ENCODE peak calls at places on chromosome 9, in four cellular contexts. P is hypothalamus, B is endodermal cell, V is SK-N-MC. M is an unnamed sample.

GRCh38 chr9:118618091-118618490 is 751.1 kb downstream of the BRINP1 start:
- DNase-seq in V (no peak), P (no peak), B (no peak), M (no peak)

GRCh38 chr9:130450344-130451003 is 5.7 kb downstream of the ASS1 start:
- DNase-seq in P (no peak), B (peak), V (no peak), M (no peak)

GRCh38 chr9:112337547-112337946 is 4.1 kb upstream of the PTBP3 start:
- DNase-seq in P (no peak), B (no peak), V (no peak), M (no peak)

GRCh38 chr9:95341262-95342011 is 23.9 kb upstream of the FANCC start:
- DNase-seq in V (no peak), P (no peak), B (peak), M (no peak)

GRCh38 chr9:127537014-127537413 is 75.1 kb upstream of the STXBP1 start:
- DNase-seq in P (no peak), V (no peak), B (no peak), M (no peak)

GRCh38 chr9:136858844-136859757 is 7.0 kb downstream of the MAMDC4 start:
- DNase-seq in P (no peak), B (peak), V (no peak), M (no peak)

GRCh38 chr9:117720555-117720954 is 16.4 kb downstream of the TLR4 start:
- DNase-seq in V (no peak), P (no peak), B (no peak), M (no peak)

GRCh38 chr9:99169982-99170761 is 51.6 kb downstream of the ALG2 start:
- DNase-seq in P (no peak), V (no peak), B (peak), M (no peak)

GRCh38 chr9:87406545-87407166 is 91.0 kb upstream of the DAPK1 start:
- DNase-seq in B (no peak), V (no peak), P (no peak), M (no peak)

GRCh38 chr9:119938871-119939270 is 569.6 kb upstream of the BRINP1 start:
- DNase-seq in V (no peak), P (no peak), B (no peak), M (no peak)

GRCh38 chr9:114486205-114486963 is 18.9 kb downstream of the WHRN start:
- DNase-seq in P (no peak), B (no peak), V (no peak), M (no peak)

GRCh38 chr9:134662143-134662876 is 20.7 kb downstream of the COL5A1 start:
- DNase-seq in P (no peak), V (no peak), B (no peak), M (no peak)

GRCh38 chr9:8282555-8282954 is 483.0 kb upstream of the DMAC1 start:
- DNase-seq in P (no peak), B (no peak), V (no peak), M (no peak)

GRCh38 chr9:82961504-82962125 is 101.3 kb downstream of the RASEF start:
- DNase-seq in B (peak), V (peak), P (peak), M (peak)

GRCh38 chr9:136726631-136727191 is 14.3 kb downstream of the DIPK1B start:
- DNase-seq in B (peak), P (no peak), V (no peak), M (no peak)

GRCh38 chr9:16830806-16831205 is 39.7 kb downstream of the BNC2 start:
- DNase-seq in B (no peak), P (no peak), V (no peak), M (no peak)

GRCh38 chr9:107685901-107686300 is 196.3 kb upstream of the KLF4 start:
- DNase-seq in B (no peak), P (no peak), V (no peak), M (no peak)

GRCh38 chr9:33350310-33350709 is 52.1 kb downstream of the AQP7 start:
- DNase-seq in P (no peak), B (no peak), V (no peak), M (no peak)

GRCh38 chr9:95381243-95381642 is 63.7 kb upstream of the FANCC start:
- DNase-seq in P (no peak), V (no peak), B (no peak), M (no peak)

GRCh38 chr9:123522921-123523320 is 166.9 kb downstream of the CRB2 start:
- DNase-seq in B (no peak), P (no peak), V (no peak), M (no peak)

GRCh38 chr9:21968331-21969010 is 25.7 kb downstream of the CDKN2A start:
- DNase-seq in B (peak), P (no peak), V (no peak), M (no peak)

GRCh38 chr9:98908897-98909634 is 34.6 kb upstream of the COL15A1 start:
- DNase-seq in B (no peak), V (no peak), P (no peak), M (no peak)

GRCh38 chr9:133188843-133189180 is 20.2 kb downstream of the OBP2B start:
- DNase-seq in P (no peak), B (no peak), V (no peak), M (no peak)

M was measured in GDM1.